ENCODE peak calls at places on chromosome 7, in nine cellular contexts. S is substantia nigra; X is stromal cell of bone marrow; U is brain microvascular endothelial cell; F is NT2/D1; P is AG04450; K is CD8-positive, alpha-beta memory T cell; J is aorta; N is COR-L47. Z is an unnamed sample.

GRCh38 chr7:22610871-22611757 is 111.1 kb upstream of the STEAP1B start:
- DNase-seq in S (no peak), X (peak), U (no peak), F (no peak), P (no peak), K (no peak), J (no peak), N (no peak), Z (no peak)

GRCh38 chr7:361680-362415 is 71.9 kb downstream of the FOXL3 start:
- DNase-seq in S (no peak), X (no peak), U (no peak), F (no peak), P (no peak), K (no peak), J (no peak), N (no peak), Z (no peak)

GRCh38 chr7:113085781-113086390 is 741 bp downstream of the GPR85 start:
- DNase-seq in S (peak), X (no peak), U (no peak), F (no peak), P (no peak), K (no peak), J (no peak), N (peak), Z (peak)

GRCh38 chr7:5291301-5291700 is 8.6 kb downstream of the SLC29A4 start:
- DNase-seq in S (no peak), X (no peak), U (no peak), F (no peak), P (no peak), K (no peak), J (no peak), N (no peak), Z (no peak)

GRCh38 chr7:4809091-4809591 is 33.7 kb downstream of the AP5Z1 start:
- DNase-seq in S (peak), X (no peak), U (no peak), F (no peak), P (no peak), K (peak), J (no peak), N (no peak), Z (no peak)

GRCh38 chr7:134667899-134668298 is 21.2 kb downstream of the BPGM start:
- DNase-seq in S (no peak), X (no peak), U (no peak), F (no peak), P (no peak), K (no peak), J (no peak), N (no peak), Z (no peak)

GRCh38 chr7:43799605-43800004 is 41.1 kb downstream of the BLVRA start:
- DNase-seq in S (no peak), X (no peak), U (no peak), F (no peak), P (no peak), K (no peak), J (no peak), N (no peak), Z (no peak)

GRCh38 chr7:123673752-123674398 is 18.2 kb downstream of the LMOD2 start:
- DNase-seq in S (no peak), X (no peak), U (no peak), F (no peak), P (no peak), K (no peak), J (no peak), N (no peak), Z (no peak)

GRCh38 chr7:25940086-25940906 is 211.7 kb upstream of the NFE2L3 start:
- DNase-seq in S (no peak), X (no peak), U (no peak), F (no peak), P (no peak), K (no peak), J (no peak), N (peak), Z (no peak)

GRCh38 chr7:138738551-138739335 is 37.6 kb upstream of the SVOPL start:
- DNase-seq in S (peak), X (peak), U (peak), F (peak), P (peak), K (peak), J (peak), N (peak), Z (peak)

GRCh38 chr7:149501651-149502050 is 4.0 kb upstream of the ZNF746 start:
- DNase-seq in S (no peak), X (no peak), U (no peak), F (no peak), P (no peak), K (no peak), J (no peak), N (no peak), Z (no peak)

GRCh38 chr7:89042963-89043362 is 247.4 kb upstream of the TEX47 start:
- DNase-seq in S (no peak), X (no peak), U (no peak), F (no peak), P (no peak), K (no peak), J (no peak), N (no peak), Z (no peak)

GRCh38 chr7:23044581-23044980 is 30.7 kb upstream of the HYCC1 start:
- DNase-seq in S (no peak), X (no peak), U (no peak), F (no peak), P (no peak), K (no peak), J (no peak), N (peak), Z (no peak)

GRCh38 chr7:110839866-110840265 is 251.1 kb upstream of the LRRN3 start:
- DNase-seq in S (no peak), X (peak), U (peak), F (no peak), P (peak), K (no peak), J (no peak), N (peak), Z (no peak)

GRCh38 chr7:4147931-4148620 is 534.0 kb upstream of the FOXK1 start:
- DNase-seq in S (no peak), X (no peak), U (no peak), F (no peak), P (no peak), K (no peak), J (no peak), N (no peak), Z (no peak)

Z was measured in GM13976.